ENCODE peak calls at places on chromosomes 4 and X, in five cellular contexts. G, U, I, B and X are unnamed samples.
A peak's percentile ranks its signal among the peaks of the same experiment; 100 is the strongest.

GRCh38 chr4:6788123-6788522 is 5.6 kb downstream of the KIAA0232 start:
- DNase-seq in G (no peak), U (peak; percentile 45), I (no peak), B (no peak), X (no peak)

GRCh38 chr4:36013206-36013605 is 231.1 kb downstream of the ARAP2 start:
- DNase-seq in G (no peak), U (no peak), I (no peak), B (no peak), X (no peak)

GRCh38 chr4:127586922-127587571 is 45.7 kb upstream of the INTU start:
- DNase-seq in G (peak; percentile 39), U (no peak), I (peak; percentile 44), B (peak; percentile 41), X (no peak)

GRCh38 chrX:104172788-104173187 is 6.5 kb downstream of the FAM199X start:
- DNase-seq in G (no peak), U (no peak), I (no peak), B (no peak), X (no peak)

GRCh38 chrX:99933865-99934264 is 476.2 kb downstream of the PCDH19 start:
- DNase-seq in G (no peak), U (no peak), I (no peak), B (no peak), X (no peak)

GRCh38 chr4:1011022-1011694 is at the start of gene FGFRL1:
- DNase-seq in G (peak; percentile 86), U (peak; percentile 97), I (peak; percentile 89), B (peak; percentile 94), X (peak; percentile 60)

GRCh38 chrX:108139303-108139702 is 47.7 kb downstream of the ATG4A start:
- DNase-seq in G (no peak), U (no peak), I (peak; percentile 7), B (peak; percentile 63), X (no peak)

GRCh38 chr4:15888515-15888914 is 50.0 kb downstream of the FGFBP1 start:
- DNase-seq in G (no peak), U (no peak), I (no peak), B (no peak), X (no peak)

GRCh38 chr4:1590244-1590643 is 93.9 kb downstream of the FAM53A start:
- DNase-seq in G (no peak), U (no peak), I (no peak), B (no peak), X (no peak)

GRCh38 chr4:97994765-97995465 is 148.4 kb downstream of the STPG2 start:
- DNase-seq in G (no peak), U (no peak), I (no peak), B (no peak), X (no peak)

GRCh38 chrX:2261838-2262678 is 238.7 kb downstream of the DHRSX start:
- DNase-seq in G (peak; percentile 33), U (no peak), I (no peak), B (no peak), X (peak; percentile 15)

GRCh38 chr4:90495211-90495610 is 368.0 kb downstream of the CCSER1 start:
- DNase-seq in G (no peak), U (no peak), I (no peak), B (no peak), X (no peak)

GRCh38 chr4:52704133-52704532 is 45.0 kb upstream of the USP46 start:
- DNase-seq in G (no peak), U (no peak), I (no peak), B (no peak), X (no peak)

GRCh38 chr4:148007303-148007702 is 275.4 kb downstream of the ARHGAP10 start:
- DNase-seq in G (peak; percentile 94), U (no peak), I (no peak), B (peak; percentile 26), X (no peak)

GRCh38 chr4:130393246-130394041 is 1297.5 kb downstream of the C4orf33 start:
- DNase-seq in G (no peak), U (no peak), I (no peak), B (no peak), X (no peak)

GRCh38 chr4:130141651-130142050 is 1045.7 kb downstream of the C4orf33 start:
- DNase-seq in G (no peak), U (no peak), I (no peak), B (no peak), X (no peak)

GRCh38 chrX:10415704-10416001 is 204.7 kb downstream of the MID1 start:
- DNase-seq in G (peak; percentile 71), U (no peak), I (no peak), B (no peak), X (no peak)

GRCh38 chr4:147924604-147925412 is 192.9 kb downstream of the ARHGAP10 start:
- DNase-seq in G (peak; percentile 37), U (no peak), I (no peak), B (peak; percentile 59), X (peak; percentile 48)

GRCh38 chr4:137283737-137284136 is 248.6 kb downstream of the PCDH18 start:
- DNase-seq in G (peak; percentile 11), U (no peak), I (no peak), B (no peak), X (no peak)

GRCh38 chr4:10737335-10737734 is 52.8 kb upstream of the CLNK start:
- DNase-seq in G (no peak), U (no peak), I (no peak), B (no peak), X (no peak)

GRCh38 chrX:69021095-69021494 is 144.2 kb downstream of the PJA1 start:
- DNase-seq in G (no peak), U (no peak), I (no peak), B (peak; percentile 4), X (no peak)

GRCh38 chr4:61661960-61662359 is 461.8 kb downstream of the ADGRL3 start:
- DNase-seq in G (no peak), U (no peak), I (no peak), B (no peak), X (no peak)

GRCh38 chrX:30982467-30982866 is 89.4 kb downstream of the FTHL17 start:
- DNase-seq in G (no peak), U (no peak), I (no peak), B (no peak), X (no peak)

GRCh38 chrX:10633722-10634121 is 13.3 kb upstream of the MID1 start:
- DNase-seq in G (peak; percentile 83), U (no peak), I (no peak), B (peak; percentile 34), X (no peak)

GRCh38 chr4:141871086-141871485 is 234.7 kb downstream of the IL15 start:
- DNase-seq in G (no peak), U (no peak), I (no peak), B (no peak), X (no peak)

GRCh38 chr4:57966987-57967760 is 857.0 kb upstream of the IGFBP7 start:
- DNase-seq in G (no peak), U (no peak), I (no peak), B (no peak), X (no peak)

GRCh38 chr4:81211956-81212355 is 3.1 kb downstream of the PRKG2 start:
- DNase-seq in G (no peak), U (no peak), I (no peak), B (no peak), X (no peak)

GRCh38 chr4:169014581-169014980 is 4.5 kb upstream of the CBR4 start:
- DNase-seq in G (no peak), U (no peak), I (no peak), B (no peak), X (no peak)

GRCh38 chr4:87977521-87978278 is 2.2 kb downstream of the SPP1 start:
- DNase-seq in G (no peak), U (no peak), I (no peak), B (no peak), X (peak; percentile 77)

GRCh38 chrX:124346064-124346876 is at the start of gene SH2D1A:
- DNase-seq in G (no peak), U (no peak), I (no peak), B (no peak), X (no peak)

GRCh38 chr4:74006009-74006476 is 7.6 kb upstream of the CXCL5 start:
- DNase-seq in G (peak; percentile 70), U (no peak), I (no peak), B (no peak), X (no peak)

GRCh38 chrX:153400146-153401132 is 711 bp downstream of the PNMA6E start:
- DNase-seq in G (peak; percentile 50), U (no peak), I (peak; percentile 55), B (peak; percentile 93), X (no peak)

GRCh38 chr4:157700898-157701694 is 471.7 kb downstream of the GASK1B start:
- DNase-seq in G (no peak), U (no peak), I (no peak), B (no peak), X (no peak)

GRCh38 chr4:93317571-93317970 is 511.0 kb upstream of the ATOH1 start:
- DNase-seq in G (no peak), U (no peak), I (no peak), B (no peak), X (no peak)

GRCh38 chr4:117134386-117134785 is 49.0 kb upstream of the TRAM1L1 start:
- DNase-seq in G (peak; percentile 96), U (no peak), I (peak; percentile 60), B (peak; percentile 37), X (peak; percentile 37)

GRCh38 chr4:64000241-64000640 is 409.0 kb downstream of the TECRL start:
- DNase-seq in G (no peak), U (no peak), I (no peak), B (no peak), X (no peak)

GRCh38 chrX:57137481-57137880 is 284 bp upstream of the SPIN2A start:
- DNase-seq in G (peak; percentile 55), U (no peak), I (no peak), B (no peak), X (no peak)